ENCODE peak calls at places on chromosome 6, in five cellular contexts. W is fibroblast of lung, H is astrocyte, N is upper lobe of right lung, X is stomach. T is an unnamed sample.
A peak's percentile ranks its signal among the peaks of the same experiment; 100 is the strongest.

GRCh38 chr6:21836292-21836691 is 242.7 kb downstream of the SOX4 start:
- DNase-seq in W (no peak), H (no peak), N (no peak), X (no peak), T (no peak)

GRCh38 chr6:157285422-157285779 is 37.9 kb downstream of the TMEM242 start:
- DNase-seq in W (no peak), H (no peak), N (no peak), X (no peak), T (no peak)

GRCh38 chr6:48844696-48845095 is 618.4 kb downstream of the MMUT start:
- DNase-seq in W (no peak), H (no peak), N (no peak), X (no peak), T (no peak)

GRCh38 chr6:128275030-128275429 is 245.4 kb downstream of the PTPRK start:
- DNase-seq in W (peak; percentile 48), H (peak; percentile 60), N (no peak), X (no peak), T (no peak)

GRCh38 chr6:149079911-149080501 is 237.5 kb upstream of the TAB2 start:
- DNase-seq in W (peak; percentile 84), H (peak; percentile 65), N (no peak), X (no peak), T (no peak)

GRCh38 chr6:116412270-116412669 is 41.5 kb downstream of the DSE start:
- DNase-seq in W (no peak), H (no peak), N (no peak), X (no peak), T (no peak)

GRCh38 chr6:129748901-129749748 is 39.1 kb upstream of the ARHGAP18 start:
- DNase-seq in W (peak; percentile 52), H (peak; percentile 72), N (no peak), X (no peak), T (no peak)

GRCh38 chr6:70124882-70125535 is 177.9 kb downstream of the COL9A1 start:
- DNase-seq in W (peak; percentile 38), H (no peak), N (no peak), X (no peak), T (no peak)

GRCh38 chr6:141203902-141204575 is 928.7 kb upstream of the GJE1 start:
- DNase-seq in W (peak; percentile 98), H (peak; percentile 48), N (no peak), X (no peak), T (no peak)

GRCh38 chr6:145816392-145816791 is 1.8 kb upstream of the FBXO30 start:
- DNase-seq in W (no peak), H (no peak), N (no peak), X (no peak), T (no peak)
- H3K4me3 ChIP-seq in W (no peak overlapping the region), H (no peak overlapping the region), N (no peak overlapping the region), X (no peak overlapping the region), T (no peak overlapping the region)

GRCh38 chr6:1145756-1146218 is 166.1 kb upstream of the FOXQ1 start:
- DNase-seq in W (no peak), H (no peak), N (no peak), X (no peak), T (no peak)
- TF ChIP-seq CTCF in W (no peak), H (no peak), N (no peak), X (no peak), T (no peak)

GRCh38 chr6:10585232-10585887 is 64.2 kb downstream of the GCNT2 start:
- DNase-seq in W (peak; percentile 20), H (peak; percentile 45), N (no peak), X (peak; percentile 41), T (no peak)
- H3K4me3 ChIP-seq in W (no peak overlapping the region), H (peak overlapping the region; percentile 40), N (no peak overlapping the region), X (peak overlapping the region; percentile 12), T (no peak overlapping the region)

GRCh38 chr6:99818161-99818560 is 175.9 kb downstream of the MCHR2 start:
- DNase-seq in W (no peak), H (no peak), N (no peak), X (no peak), T (no peak)

GRCh38 chr6:99821164-99821563 is 172.9 kb downstream of the MCHR2 start:
- DNase-seq in W (no peak), H (no peak), N (no peak), X (no peak), T (no peak)

GRCh38 chr6:99819853-99820252 is 174.2 kb downstream of the MCHR2 start:
- DNase-seq in W (no peak), H (no peak), N (no peak), X (no peak), T (no peak)

GRCh38 chr6:99822741-99823512 is 171.1 kb downstream of the MCHR2 start:
- DNase-seq in W (peak; percentile 58), H (peak; percentile 44), N (no peak), X (no peak), T (peak; percentile 34)
- TF ChIP-seq CTCF in W (peak; percentile 52), H (no peak), N (peak; percentile 35), X (peak; percentile 43), T (peak; percentile 69)

GRCh38 chr6:136076496-136076895 is 173.6 kb downstream of the MTFR2 start:
- DNase-seq in W (no peak), H (peak; percentile 67), N (no peak), X (no peak), T (no peak)
- H3K4me3 ChIP-seq in W (no peak overlapping the region), H (no peak overlapping the region), N (no peak overlapping the region), X (no peak overlapping the region), T (no peak overlapping the region)

DNA sequence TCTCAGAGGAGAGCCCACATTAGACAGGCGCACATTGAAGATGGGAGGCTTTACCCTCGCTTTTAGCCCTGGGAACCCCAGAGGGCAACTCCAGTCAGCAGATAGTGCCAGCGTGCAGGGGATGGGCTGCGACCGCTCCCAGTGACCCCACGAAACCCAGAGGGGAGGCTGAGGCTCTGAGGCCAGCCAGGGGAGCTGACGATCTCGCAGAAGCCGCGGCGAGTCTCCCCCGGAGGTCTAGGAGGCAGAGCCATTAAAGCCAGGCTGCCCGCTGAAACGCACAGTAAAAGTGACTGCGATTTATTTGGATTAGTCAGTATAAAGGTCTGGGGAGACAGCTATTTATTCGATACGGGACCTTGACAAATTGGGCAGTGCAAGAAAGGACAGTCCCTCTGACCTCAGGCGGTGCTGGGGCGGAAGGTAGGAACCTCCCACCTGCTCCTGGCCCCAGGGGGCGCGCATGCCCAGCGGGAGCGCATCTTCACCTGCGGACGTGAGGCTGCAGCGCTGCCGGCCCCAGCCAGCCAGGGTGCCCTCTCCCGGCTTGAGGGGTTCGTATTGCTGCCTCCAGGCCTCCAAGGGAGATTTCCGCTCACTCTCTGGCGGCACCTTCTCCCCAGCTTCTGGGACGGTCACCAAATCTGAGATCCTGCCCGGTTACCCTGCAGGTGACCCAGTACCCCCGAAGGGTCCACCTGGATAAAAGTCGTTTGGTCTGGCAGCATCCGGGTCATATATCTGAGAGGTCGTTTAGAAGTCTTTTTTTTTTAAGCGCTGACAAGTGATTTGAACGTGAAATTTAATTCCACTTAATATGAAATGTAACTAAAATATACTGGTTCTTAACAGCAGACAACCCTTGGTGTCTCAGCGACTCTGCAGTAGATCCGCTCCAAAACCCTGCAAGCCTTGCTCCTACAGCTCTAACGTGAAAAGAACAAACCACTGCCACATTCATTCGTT is 34.0 kb upstream of the TCF21 start:
- DNase-seq in W (no peak), H (no peak), N (no peak), X (no peak), T (no peak)
- TF ChIP-seq CTCF in W (no peak), H (no peak), N (no peak), X (no peak), T (peak; percentile 38)

GRCh38 chr6:50030777-50031562 is 9.2 kb upstream of the DEFB110 start:
- DNase-seq in W (peak; percentile 21), H (no peak), N (no peak), X (no peak), T (no peak)

GRCh38 chr6:50025258-50025657 is 3.5 kb upstream of the DEFB110 start:
- DNase-seq in W (no peak), H (no peak), N (no peak), X (no peak), T (no peak)

DNA sequence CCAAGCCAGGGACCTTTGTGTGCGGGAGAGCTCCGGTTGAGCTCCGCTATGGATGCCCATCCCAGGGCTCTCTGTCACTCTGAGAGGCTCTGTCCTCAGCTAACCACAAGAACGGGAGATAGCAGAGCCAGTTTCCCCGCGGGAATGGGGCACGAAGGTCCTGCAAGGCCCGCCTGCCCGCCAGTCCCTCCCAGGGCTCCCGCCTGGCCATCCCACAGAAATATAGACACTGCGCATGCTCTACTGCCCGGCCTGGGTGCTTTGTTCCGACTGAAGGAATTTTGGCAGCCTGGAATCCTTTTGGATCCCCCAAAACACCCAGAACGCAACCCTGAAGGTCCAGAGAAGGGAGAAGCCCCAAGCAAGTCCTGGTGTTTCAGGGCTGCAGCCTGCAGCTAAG is 8.6 kb upstream of the DEFB110 start:
- DNase-seq in W (no peak), H (no peak), N (no peak), X (no peak), T (no peak)
- H3K4me3 ChIP-seq in W (no peak overlapping the region), H (no peak overlapping the region), N (no peak overlapping the region), X (no peak overlapping the region), T (no peak overlapping the region)